ENCODE peak calls at places on chromosomes 12 and 14, in ten cellular contexts. M, Y, B, W, N, Z, D, R, I and U are unnamed samples.

GRCh38 chr12:64840129-64840528 is 15.7 kb downstream of the TBC1D30 start:
- DNase-seq in Z (no peak), W (no peak), N (no peak), D (no peak), R (no peak), Y (no peak), B (no peak), I (no peak), M (no peak), U (no peak)

GRCh38 chr14:73059326-73059725 is 992 bp downstream of the RBM25 start:
- DNase-seq in M (no peak), W (no peak), Z (no peak), N (peak), I (no peak), R (no peak), Y (no peak), B (no peak), D (no peak), U (no peak)

GRCh38 chr14:55739967-55740707 is 160.1 kb downstream of the KTN1 start:
- DNase-seq in D (no peak), W (no peak), N (no peak), Z (no peak), I (no peak), M (peak), B (no peak), R (no peak), Y (no peak), U (no peak)

GRCh38 chr12:62653740-62654139 is 187.1 kb downstream of the MON2 start:
- DNase-seq in N (no peak), D (peak), M (no peak), B (no peak), R (no peak), Y (no peak), W (no peak), Z (no peak), I (no peak), U (no peak)

GRCh38 chr12:32891526-32891925 is 5.1 kb downstream of the PKP2 start:
- DNase-seq in Y (no peak), D (no peak), I (no peak), R (no peak), M (no peak), Z (no peak), B (no peak), W (no peak), N (no peak), U (no peak)

GRCh38 chr14:50060871-50061663 is 55.3 kb downstream of the VCPKMT start:
- DNase-seq in I (peak), M (no peak), W (peak), N (no peak), Z (peak), R (peak), B (peak), D (no peak), Y (peak), U (no peak)

GRCh38 chr14:100994082-100994481 is 90.6 kb upstream of the RTL1 start:
- DNase-seq in D (no peak), R (no peak), B (no peak), N (no peak), Z (no peak), W (no peak), Y (no peak), M (no peak), I (no peak), U (no peak)

GRCh38 chr12:24425601-24425970 is 476.1 kb upstream of the SOX5 start:
- DNase-seq in M (no peak), D (no peak), I (no peak), N (no peak), R (no peak), Y (no peak), B (no peak), Z (no peak), W (no peak), U (no peak)

GRCh38 chr12:76275511-76276093 is 72.6 kb downstream of the BBS10 start:
- DNase-seq in Y (no peak), R (no peak), M (no peak), W (peak), B (no peak), D (no peak), I (no peak), Z (no peak), N (no peak), U (no peak)

GRCh38 chr14:100737526-100737925 is 10.8 kb downstream of the DLK1 start:
- DNase-seq in D (no peak), I (peak), M (no peak), Y (no peak), B (peak), N (no peak), W (no peak), Z (no peak), R (no peak), U (peak)

GRCh38 chr14:98955741-98956070 is 316.3 kb downstream of the BCL11B start:
- DNase-seq in B (peak), N (no peak), D (no peak), I (no peak), Z (peak), R (no peak), W (no peak), Y (no peak), M (no peak), U (no peak)

GRCh38 chr14:68687746-68688145 is 105.1 kb downstream of the ZFP36L1 start:
- DNase-seq in D (no peak), B (peak), W (no peak), I (peak), Y (no peak), N (no peak), Z (no peak), M (no peak), R (no peak), U (no peak)

GRCh38 chr12:26746315-26746714 is 86.7 kb downstream of the ITPR2 start:
- DNase-seq in D (no peak), B (no peak), N (no peak), Y (no peak), Z (no peak), R (no peak), I (no peak), W (no peak), M (no peak), U (no peak)

GRCh38 chr12:119308743-119309456 is 25.6 kb upstream of the CCDC60 start:
- DNase-seq in D (peak), Y (no peak), M (peak), W (no peak), B (no peak), Z (no peak), N (no peak), R (no peak), I (no peak), U (no peak)

GRCh38 chr12:578743-579449 is 84.3 kb downstream of the NINJ2 start:
- DNase-seq in Y (no peak), D (no peak), B (peak), I (no peak), N (peak), W (no peak), Z (no peak), R (no peak), M (no peak), U (no peak)

GRCh38 chr12:22289250-22289649 is 45.3 kb downstream of the ST8SIA1 start:
- DNase-seq in Y (no peak), N (no peak), M (no peak), D (no peak), W (no peak), B (no peak), I (no peak), R (no peak), Z (no peak), U (no peak)

GRCh38 chr14:77409131-77409533 is 14.2 kb downstream of the NOXRED1 start:
- DNase-seq in D (peak), N (peak), W (no peak), R (peak), B (no peak), Z (no peak), M (no peak), I (no peak), Y (no peak), U (no peak)

GRCh38 chr14:98198385-98198784 is 1073.6 kb downstream of the BCL11B start:
- DNase-seq in M (no peak), Z (no peak), N (no peak), I (no peak), Y (peak), R (no peak), D (no peak), B (no peak), W (no peak), U (no peak)

DNA sequence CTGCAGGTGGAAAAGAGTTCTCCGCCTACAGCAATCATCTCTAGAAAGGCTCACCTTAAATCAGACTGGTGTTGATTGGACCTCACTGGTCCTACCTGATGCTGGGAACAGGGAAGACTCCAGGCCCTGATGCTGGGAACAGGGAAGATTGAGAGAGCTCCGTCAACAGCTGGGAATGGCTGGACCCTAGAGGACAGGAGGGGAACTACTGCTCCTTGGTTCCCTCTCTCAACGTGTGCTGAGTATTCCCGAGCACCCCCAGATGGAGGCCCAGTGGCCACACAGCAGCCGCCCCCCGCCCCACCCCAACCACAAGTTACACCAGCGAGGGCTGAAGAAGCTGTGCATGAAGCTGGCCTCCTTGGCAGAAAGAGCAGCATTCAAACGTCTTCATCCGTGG is 240.3 kb downstream of the SLC15A4 start:
- DNase-seq in Y (no peak), Z (no peak), I (no peak), M (no peak), B (no peak), N (peak), W (no peak), R (no peak), D (peak), U (no peak)
- TF ChIP-seq CTCF in Y (no peak), Z (no peak), I (no peak), M (peak), B (no peak), N (no peak), W (no peak), R (no peak), D (peak), U (peak)

GRCh38 chr12:109716092-109716479 is 2.5 kb downstream of the FAM222A start:
- DNase-seq in N (no peak), W (no peak), M (no peak), R (no peak), D (no peak), I (no peak), Y (no peak), Z (no peak), B (no peak), U (no peak)

GRCh38 chr12:109713187-109713984 is at the start of gene FAM222A:
- DNase-seq in B (peak), W (peak), Z (peak), R (peak), N (peak), M (peak), D (peak), I (peak), Y (peak), U (peak)

GRCh38 chr12:109715310-109716091 is 1.9 kb downstream of the FAM222A start:
- DNase-seq in W (no peak), Y (no peak), N (no peak), D (peak), I (no peak), R (peak), Z (no peak), M (peak), B (no peak), U (no peak)

GRCh38 chr12:109714913-109715244 is 1.3 kb downstream of the FAM222A start:
- DNase-seq in Y (no peak), M (no peak), B (no peak), Z (no peak), I (no peak), D (no peak), W (no peak), N (no peak), R (no peak), U (no peak)

GRCh38 chr12:109714141-109714912 is 702 bp downstream of the FAM222A start:
- DNase-seq in Z (no peak), R (peak), W (peak), B (peak), N (peak), M (peak), Y (peak), I (peak), D (peak), U (peak)
- TF ChIP-seq CTCF in Z (peak), R (no peak), W (no peak), B (peak), N (no peak), M (no peak), Y (no peak), I (peak), D (peak), U (no peak)

GRCh38 chr12:13208533-13209278 is 12.2 kb downstream of the EMP1 start:
- DNase-seq in Z (no peak), Y (no peak), W (no peak), D (peak), N (peak), R (peak), M (no peak), B (no peak), I (no peak), U (no peak)
- TF ChIP-seq CTCF in Z (no peak), Y (no peak), W (peak), D (peak), N (peak), R (peak), M (peak), B (no peak), I (no peak), U (no peak)

DNA sequence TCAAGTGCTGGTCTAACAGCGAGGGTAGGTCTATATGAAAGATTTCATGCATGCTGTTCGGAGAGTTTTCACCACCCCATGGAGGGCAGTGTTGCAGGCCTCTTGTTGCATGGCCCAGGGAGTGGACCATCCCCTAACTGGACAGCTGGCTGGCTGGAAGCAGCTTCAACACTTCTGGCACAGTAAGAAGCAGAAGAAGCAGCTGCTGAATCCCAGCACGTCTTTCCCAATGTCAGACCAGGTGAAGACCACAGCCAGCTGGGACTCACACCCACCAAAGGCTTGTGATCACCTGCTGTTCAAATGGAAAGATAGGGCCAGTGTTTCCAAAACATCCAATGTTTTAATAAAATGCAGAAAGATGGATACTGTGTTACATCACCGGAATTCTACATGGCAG is 1423.6 kb downstream of the AACS start:
- DNase-seq in N (no peak), I (no peak), B (no peak), R (no peak), Y (no peak), M (no peak), W (no peak), D (no peak), Z (no peak), U (no peak)
- TF ChIP-seq CTCF in N (no peak), I (no peak), B (no peak), R (no peak), Y (no peak), M (no peak), W (no peak), D (no peak), Z (no peak), U (no peak)

GRCh38 chr12:79001404-79001803 is 136.8 kb downstream of the SYT1 start:
- DNase-seq in M (no peak), R (no peak), W (no peak), D (no peak), N (no peak), Y (no peak), Z (no peak), I (no peak), B (no peak), U (no peak)
- TF ChIP-seq CTCF in M (no peak), R (no peak), W (no peak), D (no peak), N (no peak), Y (no peak), Z (no peak), I (no peak), B (no peak), U (no peak)

GRCh38 chr12:56029666-56030293 is 8.9 kb downstream of the IKZF4 start:
- DNase-seq in Y (no peak), M (peak), N (peak), R (peak), D (peak), Z (no peak), B (no peak), W (no peak), I (peak), U (no peak)
- TF ChIP-seq CTCF in Y (peak), M (peak), N (peak), R (peak), D (peak), Z (no peak), B (peak), W (peak), I (peak), U (peak)

GRCh38 chr12:74317078-74317581 is 220.5 kb upstream of the ATXN7L3B start:
- DNase-seq in Y (no peak), M (peak), B (no peak), N (peak), R (peak), D (peak), Z (no peak), W (no peak), I (peak), U (no peak)
- TF ChIP-seq CTCF in Y (no peak), M (peak), B (no peak), N (peak), R (no peak), D (peak), Z (no peak), W (no peak), I (peak), U (no peak)